ENCODE peak calls at places on chromosome 2, in five cellular contexts. One of them, this sample, is unnamed.

GRCh38 chr2:240480834-240481623 is 45.6 kb downstream of the GPC1 start:
- DNase-seq in BE2C: no peak
- DNase-seq in tibial nerve: no peak
- DNase-seq in hepatocyte: peak
- DNase-seq in sigmoid colon: peak
- DNase-seq in this sample: no peak

GRCh38 chr2:105104208-105104731 is 66.4 kb downstream of the MRPS9 start:
- DNase-seq in BE2C: no peak
- DNase-seq in tibial nerve: no peak
- DNase-seq in hepatocyte: no peak
- DNase-seq in sigmoid colon: no peak
- DNase-seq in this sample: peak

GRCh38 chr2:88329815-88330603 is 122.5 kb downstream of the FOXI3 start:
- DNase-seq in BE2C: no peak
- DNase-seq in tibial nerve: no peak
- DNase-seq in hepatocyte: peak
- DNase-seq in sigmoid colon: no peak
- DNase-seq in this sample: peak

GRCh38 chr2:64325852-64326577 is 127.9 kb upstream of the LGALSL start:
- DNase-seq in BE2C: no peak
- DNase-seq in tibial nerve: no peak
- DNase-seq in hepatocyte: no peak
- DNase-seq in sigmoid colon: no peak
- DNase-seq in this sample: no peak

GRCh38 chr2:64143154-64144056 is 815 bp downstream of the PELI1 start:
- DNase-seq in BE2C: peak
- DNase-seq in tibial nerve: no peak
- DNase-seq in hepatocyte: peak
- DNase-seq in sigmoid colon: peak
- DNase-seq in this sample: peak

GRCh38 chr2:86397989-86398388 is 43.2 kb upstream of the KDM3A start:
- DNase-seq in BE2C: peak
- DNase-seq in tibial nerve: no peak
- DNase-seq in hepatocyte: peak
- DNase-seq in sigmoid colon: no peak
- DNase-seq in this sample: no peak

GRCh38 chr2:29650634-29651097 is 270.7 kb downstream of the ALK start:
- DNase-seq in BE2C: peak
- DNase-seq in tibial nerve: no peak
- DNase-seq in hepatocyte: peak
- DNase-seq in sigmoid colon: no peak
- DNase-seq in this sample: peak

GRCh38 chr2:126399001-126399400 is 257.0 kb upstream of the GYPC start:
- DNase-seq in BE2C: no peak
- DNase-seq in tibial nerve: no peak
- DNase-seq in hepatocyte: no peak
- DNase-seq in sigmoid colon: no peak
- DNase-seq in this sample: no peak

GRCh38 chr2:216350214-216350789 is 22.0 kb downstream of the MARCHF4 start:
- DNase-seq in BE2C: no peak
- DNase-seq in tibial nerve: no peak
- DNase-seq in hepatocyte: no peak
- DNase-seq in sigmoid colon: no peak
- DNase-seq in this sample: peak

GRCh38 chr2:205712983-205713531 is 30.8 kb downstream of the NRP2 start:
- DNase-seq in BE2C: no peak
- DNase-seq in tibial nerve: no peak
- DNase-seq in hepatocyte: no peak
- DNase-seq in sigmoid colon: no peak
- DNase-seq in this sample: peak

GRCh38 chr2:130949954-130950353 is 113.2 kb downstream of the ARHGEF4 start:
- DNase-seq in BE2C: no peak
- DNase-seq in tibial nerve: no peak
- DNase-seq in hepatocyte: no peak
- DNase-seq in sigmoid colon: no peak
- DNase-seq in this sample: peak

GRCh38 chr2:144548532-144549191 is 28.7 kb upstream of the ZEB2 start:
- DNase-seq in BE2C: no peak
- DNase-seq in tibial nerve: no peak
- DNase-seq in hepatocyte: no peak
- DNase-seq in sigmoid colon: no peak
- DNase-seq in this sample: no peak

GRCh38 chr2:231604101-231604684 is 11.5 kb downstream of the TEX44 start:
- DNase-seq in BE2C: peak
- DNase-seq in tibial nerve: peak
- DNase-seq in hepatocyte: no peak
- DNase-seq in sigmoid colon: peak
- DNase-seq in this sample: peak

GRCh38 chr2:231399853-231400667 is 4.5 kb downstream of the B3GNT7 start:
- DNase-seq in BE2C: peak
- DNase-seq in tibial nerve: no peak
- DNase-seq in hepatocyte: peak
- DNase-seq in sigmoid colon: no peak
- DNase-seq in this sample: no peak

GRCh38 chr2:150599889-150600288 is 112.4 kb upstream of the RND3 start:
- DNase-seq in BE2C: no peak
- DNase-seq in tibial nerve: no peak
- DNase-seq in hepatocyte: no peak
- DNase-seq in sigmoid colon: no peak
- DNase-seq in this sample: no peak

DNA sequence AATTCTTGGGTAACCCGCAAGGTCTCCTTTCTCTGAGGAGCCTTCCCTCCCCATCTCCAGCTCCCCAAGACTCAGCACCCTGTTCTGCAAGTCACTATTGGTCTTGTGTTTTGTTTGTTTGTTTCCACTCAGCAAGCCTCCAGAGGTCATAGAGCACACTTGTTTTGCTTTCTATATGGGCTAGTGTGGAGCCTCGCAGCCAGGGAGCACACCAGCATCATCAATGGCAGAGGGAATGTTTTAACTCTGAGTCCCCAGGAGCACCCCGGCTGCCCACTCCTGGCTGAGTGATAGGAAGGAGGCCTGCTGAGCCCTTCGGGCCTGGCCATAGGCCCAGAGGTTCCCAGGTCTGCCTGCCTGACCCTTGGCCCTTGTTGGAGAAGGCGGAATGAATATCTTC is 36.6 kb downstream of the GLI2 start:
- DNase-seq in BE2C: no peak
- DNase-seq in tibial nerve: no peak
- DNase-seq in hepatocyte: no peak
- DNase-seq in sigmoid colon: peak
- DNase-seq in this sample: no peak
- H3K4me3 ChIP-seq in BE2C: no peak
- H3K4me3 ChIP-seq in tibial nerve: no peak
- H3K4me3 ChIP-seq in hepatocyte: no peak
- H3K4me3 ChIP-seq in sigmoid colon: no peak
- H3K4me3 ChIP-seq in this sample: no peak

DNA sequence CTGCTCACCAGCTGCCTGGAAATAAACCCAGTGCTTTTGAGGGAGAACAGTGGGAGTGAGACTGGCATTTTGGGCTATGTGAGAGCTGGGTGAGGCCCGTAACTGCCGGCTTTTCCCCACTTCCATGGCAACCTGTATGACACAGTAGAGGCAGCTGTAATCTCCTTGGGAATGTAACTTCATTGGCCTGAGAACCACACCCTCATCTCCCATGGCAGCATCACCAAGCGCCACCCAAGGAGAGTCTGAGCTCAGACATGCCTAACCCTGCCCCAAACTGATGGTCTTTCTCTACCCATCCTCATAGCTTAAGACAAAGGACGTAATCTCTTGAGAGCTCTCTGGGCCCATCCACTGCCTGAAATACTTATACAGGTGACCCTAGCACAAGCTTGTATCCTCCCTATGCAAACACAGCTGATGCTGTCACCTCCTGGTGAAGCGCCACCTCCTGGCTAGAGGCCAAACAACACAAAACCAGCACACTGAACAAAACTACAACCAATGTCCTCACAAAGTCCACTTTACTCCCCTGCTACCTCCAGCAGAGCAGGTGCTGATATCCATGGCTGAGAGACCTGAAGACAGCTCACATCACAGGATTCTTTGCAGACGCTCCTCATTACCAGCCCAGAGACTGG is 763.4 kb upstream of the NRXN1 start:
- DNase-seq in BE2C: peak
- DNase-seq in tibial nerve: no peak
- DNase-seq in hepatocyte: peak
- DNase-seq in sigmoid colon: no peak
- DNase-seq in this sample: peak
- TF ChIP-seq CTCF in BE2C: peak
- TF ChIP-seq CTCF in tibial nerve: no peak
- TF ChIP-seq CTCF in hepatocyte: peak
- TF ChIP-seq CTCF in sigmoid colon: no peak
- TF ChIP-seq CTCF in this sample: peak

GRCh38 chr2:168156661-168157060 is 90.7 kb downstream of the STK39 start:
- DNase-seq in BE2C: peak
- DNase-seq in tibial nerve: no peak
- DNase-seq in hepatocyte: peak
- DNase-seq in sigmoid colon: no peak
- DNase-seq in this sample: peak
- H3K4me3 ChIP-seq in BE2C: no peak
- H3K4me3 ChIP-seq in tibial nerve: no peak
- H3K4me3 ChIP-seq in hepatocyte: no peak
- H3K4me3 ChIP-seq in sigmoid colon: no peak
- H3K4me3 ChIP-seq in this sample: no peak

DNA sequence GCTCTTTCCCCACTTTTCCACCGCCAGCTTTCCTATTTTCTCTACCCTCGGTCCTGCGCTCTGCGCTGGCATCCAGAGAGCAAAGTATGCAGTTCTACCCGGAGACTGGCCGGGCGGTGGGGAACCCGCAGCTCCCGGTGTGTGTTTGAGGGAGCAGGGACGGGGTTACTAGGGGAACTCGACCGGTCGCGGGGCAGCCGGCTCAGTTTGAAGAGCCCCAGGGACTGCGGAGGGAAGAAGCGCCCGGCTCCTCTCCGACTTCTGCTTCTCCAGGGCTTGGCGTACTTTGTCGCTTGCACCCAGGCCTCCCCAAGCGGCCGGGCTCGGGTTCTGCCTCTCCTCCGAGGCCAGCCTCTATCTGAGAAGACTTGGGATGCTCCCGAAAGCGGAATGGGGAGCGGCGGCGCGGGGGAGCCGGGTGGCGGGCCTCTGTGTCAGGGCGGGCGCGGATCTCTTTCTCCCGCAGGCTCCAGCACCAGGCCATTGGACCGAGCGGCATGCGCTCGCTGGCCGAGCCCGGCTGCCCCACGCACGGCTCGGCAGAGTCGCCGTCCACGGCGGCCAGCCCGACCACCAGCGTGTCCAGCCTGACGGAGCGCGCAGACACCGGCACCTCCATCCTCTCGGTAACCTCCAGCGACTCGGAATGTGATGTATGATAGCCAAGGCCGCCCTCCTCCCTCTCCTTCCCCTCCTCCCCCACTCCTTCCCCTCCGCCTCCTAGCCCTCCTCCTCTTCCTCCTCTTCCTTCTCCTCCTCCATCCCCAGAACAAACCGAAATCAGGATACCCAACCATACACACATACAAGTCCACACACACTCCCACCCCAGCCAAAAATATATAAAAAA is 2.8 kb downstream of the SIX3 start:
- DNase-seq in BE2C: peak
- DNase-seq in tibial nerve: no peak
- DNase-seq in hepatocyte: no peak
- DNase-seq in sigmoid colon: no peak
- DNase-seq in this sample: no peak
- TF ChIP-seq CTCF in BE2C: no peak
- TF ChIP-seq CTCF in tibial nerve: no peak
- TF ChIP-seq CTCF in hepatocyte: no peak
- TF ChIP-seq CTCF in sigmoid colon: no peak
- TF ChIP-seq CTCF in this sample: no peak

GRCh38 chr2:197215988-197216979 is 94.3 kb downstream of the ANKRD44 start:
- DNase-seq in BE2C: no peak
- DNase-seq in tibial nerve: no peak
- DNase-seq in hepatocyte: no peak
- DNase-seq in sigmoid colon: no peak
- DNase-seq in this sample: peak

GRCh38 chr2:197217561-197217960 is 93.0 kb downstream of the ANKRD44 start:
- DNase-seq in BE2C: no peak
- DNase-seq in tibial nerve: no peak
- DNase-seq in hepatocyte: no peak
- DNase-seq in sigmoid colon: no peak
- DNase-seq in this sample: no peak

GRCh38 chr2:197223455-197223854 is 87.1 kb downstream of the ANKRD44 start:
- DNase-seq in BE2C: no peak
- DNase-seq in tibial nerve: no peak
- DNase-seq in hepatocyte: no peak
- DNase-seq in sigmoid colon: no peak
- DNase-seq in this sample: no peak

DNA sequence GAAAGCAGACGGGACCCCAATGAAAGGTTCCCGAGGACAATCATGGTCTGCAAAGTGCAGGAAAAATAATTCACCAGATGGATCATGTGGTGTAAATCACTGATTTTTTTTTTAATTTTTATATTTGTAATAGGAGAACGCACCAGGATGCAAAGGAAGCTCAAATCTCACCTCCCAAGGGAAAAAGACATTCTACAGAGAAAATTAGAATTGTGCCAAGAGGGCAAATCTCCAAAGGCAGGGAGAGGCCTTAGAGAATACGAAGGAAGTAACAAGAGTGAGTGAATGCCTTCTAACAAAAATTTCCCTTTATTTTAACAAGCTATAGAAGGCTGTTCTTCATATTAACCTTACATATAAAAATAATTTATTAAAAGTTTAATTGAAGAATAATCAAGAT is 90.9 kb downstream of the ANKRD44 start:
- DNase-seq in BE2C: no peak
- DNase-seq in tibial nerve: no peak
- DNase-seq in hepatocyte: no peak
- DNase-seq in sigmoid colon: no peak
- DNase-seq in this sample: no peak
- H3K4me3 ChIP-seq in BE2C: no peak
- H3K4me3 ChIP-seq in tibial nerve: no peak
- H3K4me3 ChIP-seq in hepatocyte: no peak
- H3K4me3 ChIP-seq in sigmoid colon: no peak
- H3K4me3 ChIP-seq in this sample: no peak

GRCh38 chr2:59083075-59083792 is 842.1 kb upstream of the FANCL start:
- DNase-seq in BE2C: no peak
- DNase-seq in tibial nerve: no peak
- DNase-seq in hepatocyte: no peak
- DNase-seq in sigmoid colon: no peak
- DNase-seq in this sample: no peak
- TF ChIP-seq CTCF in BE2C: no peak
- TF ChIP-seq CTCF in tibial nerve: no peak
- TF ChIP-seq CTCF in hepatocyte: no peak
- TF ChIP-seq CTCF in sigmoid colon: no peak
- TF ChIP-seq CTCF in this sample: no peak

GRCh38 chr2:1310202-1310601 is 103.1 kb upstream of the TPO start:
- DNase-seq in BE2C: no peak
- DNase-seq in tibial nerve: no peak
- DNase-seq in hepatocyte: no peak
- DNase-seq in sigmoid colon: no peak
- DNase-seq in this sample: no peak

GRCh38 chr2:1310866-1311265 is 102.4 kb upstream of the TPO start:
- DNase-seq in BE2C: no peak
- DNase-seq in tibial nerve: no peak
- DNase-seq in hepatocyte: no peak
- DNase-seq in sigmoid colon: no peak
- DNase-seq in this sample: no peak

GRCh38 chr2:1307670-1308069 is 105.6 kb upstream of the TPO start:
- DNase-seq in BE2C: no peak
- DNase-seq in tibial nerve: no peak
- DNase-seq in hepatocyte: no peak
- DNase-seq in sigmoid colon: no peak
- DNase-seq in this sample: no peak

GRCh38 chr2:1306687-1307516 is 106.4 kb upstream of the TPO start:
- DNase-seq in BE2C: no peak
- DNase-seq in tibial nerve: no peak
- DNase-seq in hepatocyte: no peak
- DNase-seq in sigmoid colon: no peak
- DNase-seq in this sample: no peak

GRCh38 chr2:1309507-1309906 is 103.8 kb upstream of the TPO start:
- DNase-seq in BE2C: no peak
- DNase-seq in tibial nerve: no peak
- DNase-seq in hepatocyte: no peak
- DNase-seq in sigmoid colon: no peak
- DNase-seq in this sample: no peak
- H3K4me3 ChIP-seq in BE2C: no peak
- H3K4me3 ChIP-seq in tibial nerve: no peak
- H3K4me3 ChIP-seq in hepatocyte: no peak
- H3K4me3 ChIP-seq in sigmoid colon: no peak
- H3K4me3 ChIP-seq in this sample: no peak

This sample was measured in epithelial cell of esophagus.